ENCODE peak calls at places on chromosomes 11 and 22, in ten cellular contexts. G, Q, H, U, B, X, C, E, R and M are unnamed samples.

GRCh38 chr11:2975594-2975993 is 16.5 kb downstream of the NAP1L4 start:
- DNase-seq in X (peak; percentile 32), Q (peak; percentile 40), C (peak; percentile 54), G (peak; percentile 53), H (peak; percentile 45), E (peak; percentile 40), R (no peak), B (peak; percentile 57), U (peak; percentile 35), M (no peak)

GRCh38 chr11:133835258-133836075 is 9.8 kb downstream of the SPATA19 start:
- DNase-seq in C (peak; percentile 66), G (peak; percentile 86), B (peak; percentile 71), U (no peak), E (peak; percentile 84), Q (peak; percentile 87), H (peak; percentile 38), R (peak; percentile 62), X (peak; percentile 50), M (peak; percentile 87)

GRCh38 chr11:5575159-5575558 is 5.5 kb upstream of the OR52B6 start:
- DNase-seq in X (no peak), C (no peak), E (no peak), U (no peak), G (no peak), R (no peak), Q (no peak), H (no peak), B (no peak), M (no peak)

GRCh38 chr11:45880772-45881570 is 4.5 kb upstream of the MAPK8IP1 start:
- DNase-seq in Q (peak; percentile 16), H (no peak), C (no peak), G (no peak), X (no peak), R (no peak), U (no peak), B (no peak), E (peak; percentile 96), M (no peak)

GRCh38 chr11:87022738-87023137 is 15.0 kb upstream of the TMEM135 start:
- DNase-seq in B (no peak), X (no peak), G (no peak), H (no peak), E (no peak), U (no peak), R (no peak), Q (no peak), C (no peak), M (no peak)

GRCh38 chr22:25417792-25418191 is 146.7 kb upstream of the GRK3 start:
- DNase-seq in H (no peak), B (no peak), X (no peak), R (no peak), Q (no peak), C (no peak), U (no peak), G (no peak), E (no peak), M (no peak)

GRCh38 chr11:77379253-77379652 is 77.8 kb upstream of the GDPD4 start:
- DNase-seq in X (no peak), H (no peak), R (no peak), U (no peak), E (no peak), Q (no peak), C (peak; percentile 11), B (no peak), G (no peak), M (no peak)

GRCh38 chr11:1772270-1773130 is 8.8 kb upstream of the CTSD start:
- DNase-seq in X (peak; percentile 88), E (no peak), R (peak; percentile 46), C (peak; percentile 96), Q (peak; percentile 52), U (no peak), B (peak; percentile 77), H (peak; percentile 97), G (peak; percentile 79), M (no peak)

GRCh38 chr22:24049978-24050377 is 38.9 kb downstream of the CABIN1 start:
- DNase-seq in R (no peak), B (no peak), Q (no peak), H (no peak), U (no peak), X (no peak), G (no peak), C (no peak), E (no peak), M (no peak)

GRCh38 chr11:71425851-71426250 is 22.3 kb downstream of the DHCR7 start:
- DNase-seq in G (no peak), C (peak; percentile 14), E (no peak), R (no peak), Q (no peak), H (peak; percentile 65), X (no peak), B (peak; percentile 13), U (no peak), M (no peak)

GRCh38 chr22:22527312-22527711 is 7.2 kb upstream of the ZNF280A start:
- DNase-seq in E (no peak), Q (no peak), H (no peak), G (no peak), U (no peak), B (no peak), C (no peak), R (no peak), X (no peak), M (no peak)

GRCh38 chr11:13668957-13669521 is 571 bp downstream of the FAR1 start:
- DNase-seq in R (no peak), X (peak; percentile 16), H (peak; percentile 46), C (peak; percentile 67), Q (peak; percentile 73), B (peak; percentile 63), U (peak; percentile 6), E (peak; percentile 38), G (peak; percentile 49), M (no peak)

GRCh38 chr11:45388472-45388871 is 102.3 kb upstream of the SYT13 start:
- DNase-seq in B (no peak), E (no peak), Q (no peak), U (no peak), C (no peak), H (no peak), G (no peak), X (peak; percentile 57), R (no peak), M (no peak)

GRCh38 chr11:108616549-108616948 is 23.0 kb upstream of the EXPH5 start:
- DNase-seq in H (peak; percentile 99), X (peak; percentile 88), B (no peak), G (peak; percentile 17), U (no peak), C (peak; percentile 93), E (no peak), R (no peak), Q (no peak), M (no peak)

GRCh38 chr11:6437993-6438392 is 2.8 kb downstream of the HPX start:
- DNase-seq in U (no peak), X (no peak), Q (no peak), R (no peak), E (no peak), C (no peak), H (no peak), B (no peak), G (no peak), M (no peak)

GRCh38 chr22:43273902-43274484 is 69.2 kb downstream of the SCUBE1 start:
- DNase-seq in C (peak; percentile 68), U (no peak), H (peak; percentile 43), R (peak; percentile 71), X (peak; percentile 58), B (peak; percentile 42), Q (peak; percentile 87), E (peak; percentile 68), G (peak; percentile 84), M (no peak)

GRCh38 chr11:36469881-36470802 is 39.9 kb downstream of the TRAF6 start:
- DNase-seq in X (peak; percentile 52), G (no peak), H (peak; percentile 77), R (no peak), E (no peak), C (peak; percentile 63), Q (no peak), U (no peak), B (no peak), M (no peak)

GRCh38 chr22:36671398-36671797 is 32.2 kb downstream of the CACNG2 start:
- DNase-seq in B (no peak), R (no peak), U (no peak), E (peak; percentile 83), H (no peak), X (peak; percentile 3), G (no peak), C (no peak), Q (peak; percentile 4), M (no peak)

GRCh38 chr11:95155385-95155784 is 65.7 kb downstream of the ENDOD1 start:
- DNase-seq in B (no peak), E (no peak), G (no peak), Q (no peak), C (no peak), X (no peak), H (no peak), R (no peak), U (no peak), M (no peak)

GRCh38 chr11:88300888-88301477 is 36.6 kb downstream of the CTSC start:
- DNase-seq in B (no peak), E (no peak), G (peak; percentile 94), Q (no peak), U (no peak), C (no peak), R (no peak), X (no peak), H (no peak), M (no peak)

GRCh38 chr22:29456211-29456671 is 17.9 kb downstream of the RFPL1 start:
- DNase-seq in Q (peak; percentile 88), H (no peak), B (no peak), E (no peak), C (peak; percentile 34), G (peak; percentile 36), U (no peak), X (peak; percentile 24), R (no peak), M (no peak)

GRCh38 chr11:18700872-18701271 is 2.3 kb downstream of the TMEM86A start:
- DNase-seq in U (no peak), E (no peak), H (no peak), X (no peak), G (no peak), R (no peak), Q (no peak), C (no peak), B (no peak), M (no peak)